ENCODE peak calls at places on chromosomes 11 and 22, in ten cellular contexts. S is MM.1S; C is CD8-positive, alpha-beta T cell; H is PC-3; P is HL-60; V is activated CD8-positive, alpha-beta T cell treated with anti-CD3 and anti-CD28 coated beads for 36 hours; F is PC-9; R is RWPE1; J is fibroblast of the aortic adventitia; U is endodermal cell. D is an unnamed sample.
A peak's percentile ranks its signal among the peaks of the same experiment; 100 is the strongest.

GRCh38 chr11:93567406-93567819 is 24.2 kb upstream of the SMCO4 start:
- DNase-seq in P (no peak), V (no peak), J (peak; percentile 64), R (no peak), C (no peak), U (no peak), F (no peak), S (no peak), H (peak; percentile 67), D (peak; percentile 80)

GRCh38 chr22:37601540-37602442 is 6.8 kb upstream of the GGA1 start:
- DNase-seq in U (peak; percentile 93), P (no peak), F (peak; percentile 86), R (peak; percentile 30), J (peak; percentile 33), S (peak; percentile 80), H (peak; percentile 62), V (no peak), C (no peak), D (peak; percentile 95)

GRCh38 chr11:116558504-116559252 is 214.1 kb downstream of the BUD13 start:
- DNase-seq in U (no peak), R (no peak), C (no peak), H (peak; percentile 20), S (no peak), V (no peak), J (peak; percentile 3), F (no peak), P (no peak), D (no peak)

GRCh38 chr11:6646631-6647281 is 8.9 kb downstream of the DCHS1 start:
- DNase-seq in S (no peak), R (no peak), H (no peak), F (no peak), P (peak; percentile 75), V (peak; percentile 47), J (peak; percentile 76), U (peak; percentile 47), C (peak; percentile 28), D (no peak)

GRCh38 chr11:74721479-74721835 is 9.8 kb downstream of the CHRDL2 start:
- DNase-seq in F (no peak), P (no peak), H (no peak), S (no peak), J (no peak), C (no peak), R (no peak), V (no peak), U (no peak), D (no peak)

GRCh38 chr22:39512026-39512425 is 8.3 kb upstream of the ATF4 start:
- DNase-seq in U (no peak), J (no peak), C (no peak), F (no peak), P (no peak), V (no peak), H (no peak), S (no peak), R (no peak), D (no peak)

GRCh38 chr11:79940165-79940564 is 499.3 kb upstream of the TENM4 start:
- DNase-seq in H (peak; percentile 68), C (no peak), P (no peak), V (no peak), U (peak; percentile 70), F (peak; percentile 65), J (no peak), R (no peak), S (no peak), D (no peak)

GRCh38 chr11:2702771-2703486 is 3.1 kb upstream of the KCNQ1OT1 start:
- DNase-seq in V (no peak), F (no peak), S (no peak), U (peak; percentile 53), J (no peak), P (no peak), H (no peak), C (no peak), R (no peak), D (no peak)

GRCh38 chr11:10629431-10630002 is 61.1 kb upstream of the LYVE1 start:
- DNase-seq in P (no peak), F (no peak), C (no peak), V (no peak), J (no peak), H (no peak), U (no peak), S (no peak), R (no peak), D (no peak)

GRCh38 chr22:41683616-41684015 is 5.1 kb downstream of the SNU13 start:
- DNase-seq in H (peak; percentile 39), F (no peak), J (no peak), S (no peak), P (no peak), V (no peak), U (no peak), C (no peak), R (no peak), D (no peak)

GRCh38 chr22:27748355-27749168 is 53.0 kb downstream of the MN1 start:
- DNase-seq in H (no peak), F (no peak), R (peak; percentile 42), U (peak; percentile 89), C (no peak), S (no peak), J (peak; percentile 86), V (no peak), P (no peak), D (peak; percentile 82)

GRCh38 chr22:49935561-49935960 is 17.1 kb downstream of the CRELD2 start:
- DNase-seq in P (no peak), H (no peak), S (no peak), U (no peak), C (no peak), J (peak; percentile 57), V (no peak), R (no peak), F (no peak), D (peak; percentile 64)

GRCh38 chr11:14058061-14058460 is 95.5 kb downstream of the SPON1 start:
- DNase-seq in H (no peak), R (no peak), U (no peak), J (no peak), S (no peak), V (no peak), F (no peak), P (no peak), C (no peak), D (no peak)

GRCh38 chr11:737366-737765 is 9.9 kb upstream of the TALDO1 start:
- DNase-seq in F (no peak), S (no peak), H (no peak), U (no peak), R (no peak), V (no peak), P (no peak), C (no peak), J (no peak), D (no peak)

GRCh38 chr11:10934293-10934850 is 76.5 kb upstream of the ZBED5 start:
- DNase-seq in V (peak; percentile 37), F (no peak), S (peak; percentile 71), P (no peak), C (peak; percentile 15), J (no peak), H (peak; percentile 27), R (no peak), U (peak; percentile 66), D (peak; percentile 32)

GRCh38 chr11:57667065-57667714 is 724 bp upstream of the ZDHHC5 start:
- DNase-seq in J (peak; percentile 100), U (peak; percentile 96), V (peak; percentile 97), C (peak; percentile 89), P (peak; percentile 98), R (peak; percentile 95), F (peak; percentile 96), H (peak; percentile 98), S (peak; percentile 98), D (peak; percentile 98)
- TF ChIP-seq CTCF in J (peak; percentile 5), U (peak; percentile 0), V (no peak), C (no peak), P (no peak), R (no peak), F (no peak), H (no peak), S (no peak), D (no peak)

GRCh38 chr11:57700425-57700824 is 11.6 kb downstream of the MED19 start:
- DNase-seq in F (no peak), C (no peak), H (no peak), J (no peak), V (no peak), U (no peak), P (no peak), R (no peak), S (no peak), D (no peak)

GRCh38 chr11:57703341-57703740 is 8.7 kb downstream of the MED19 start:
- DNase-seq in F (no peak), S (no peak), U (no peak), R (no peak), J (peak; percentile 25), P (no peak), C (no peak), H (no peak), V (no peak), D (no peak)

GRCh38 chr11:57698843-57699365 is 13.1 kb downstream of the MED19 start:
- DNase-seq in S (no peak), R (no peak), C (no peak), U (no peak), F (no peak), V (no peak), H (no peak), P (no peak), J (no peak), D (no peak)

GRCh38 chr11:57704932-57705331 is 7.1 kb downstream of the MED19 start:
- DNase-seq in R (no peak), H (no peak), V (no peak), J (no peak), S (no peak), U (no peak), P (no peak), C (no peak), F (no peak), D (no peak)

GRCh38 chr11:57699813-57700212 is 12.2 kb downstream of the MED19 start:
- DNase-seq in P (no peak), V (no peak), J (no peak), U (peak; percentile 51), S (no peak), C (no peak), H (no peak), R (no peak), F (no peak), D (no peak)
- TF ChIP-seq CTCF in P (no peak), V (no peak), J (no peak), U (no peak), S (no peak), C (no peak), H (no peak), R (no peak), F (no peak), D (no peak)

GRCh38 chr11:131218542-131218941 is 151.9 kb upstream of the NTM start:
- DNase-seq in J (no peak), H (no peak), F (no peak), C (no peak), U (no peak), S (no peak), V (no peak), R (no peak), P (no peak), D (no peak)

GRCh38 chr11:131223198-131223975 is 147.0 kb upstream of the NTM start:
- DNase-seq in U (no peak), J (no peak), R (no peak), V (no peak), H (no peak), P (no peak), S (peak; percentile 31), F (no peak), C (no peak), D (no peak)

GRCh38 chr11:131217313-131218297 is 152.8 kb upstream of the NTM start:
- DNase-seq in R (no peak), F (no peak), J (no peak), H (peak; percentile 64), P (no peak), U (peak; percentile 72), C (no peak), V (no peak), S (no peak), D (peak; percentile 5)
- TF ChIP-seq CTCF in R (no peak), F (peak; percentile 35), J (no peak), H (peak; percentile 73), P (no peak), U (peak; percentile 67), C (no peak), V (no peak), S (no peak), D (no peak)

GRCh38 chr11:102914238-102915043 is 39.7 kb upstream of the MMP12 start:
- DNase-seq in V (peak; percentile 15), U (peak; percentile 81), R (peak; percentile 42), H (peak; percentile 76), J (peak; percentile 80), P (no peak), C (no peak), S (peak; percentile 18), F (peak; percentile 5), D (peak; percentile 54)
- TF ChIP-seq CTCF in V (no peak), U (peak; percentile 81), R (peak; percentile 63), H (peak; percentile 93), J (peak; percentile 89), P (peak; percentile 49), C (no peak), S (peak; percentile 48), F (peak; percentile 78), D (peak; percentile 61)

D was measured in MCF 10A.